ENCODE peak calls at places on chromosomes 4 and X, in five cellular contexts. Y, P, L, E and V are unnamed samples.

GRCh38 chr4:182905038-182905437 is 12.1 kb downstream of the DCTD start:
- DNase-seq in E (no peak), Y (no peak), L (no peak), P (no peak), V (no peak)

GRCh38 chr4:18113710-18114331 is 92.3 kb upstream of the LCORL start:
- DNase-seq in E (no peak), L (no peak), Y (no peak), P (no peak), V (no peak)

GRCh38 chr4:75630174-75630931 is at the start of gene CDKL2:
- DNase-seq in P (peak; percentile 74), L (peak; percentile 62), E (peak; percentile 93), Y (peak; percentile 95), V (peak; percentile 78)

GRCh38 chrX:74104356-74105065 is 199.5 kb upstream of the ZCCHC13 start:
- DNase-seq in L (no peak), P (no peak), E (peak; percentile 34), Y (no peak), V (no peak)

GRCh38 chrX:151753313-151754041 is 18.9 kb downstream of the CNGA2 start:
- DNase-seq in E (peak; percentile 66), Y (peak; percentile 73), P (peak; percentile 36), L (no peak), V (no peak)

GRCh38 chr4:169332595-169332994 is 61.8 kb upstream of the SH3RF1 start:
- DNase-seq in Y (no peak), L (no peak), P (no peak), E (peak; percentile 43), V (no peak)

GRCh38 chr4:26542996-26543395 is 40.9 kb upstream of the TBC1D19 start:
- DNase-seq in L (no peak), Y (no peak), E (no peak), P (no peak), V (peak; percentile 21)

GRCh38 chr4:112946127-112946526 is 103.3 kb upstream of the ANK2 start:
- DNase-seq in E (no peak), P (no peak), L (no peak), Y (peak; percentile 34), V (no peak)

GRCh38 chr4:102608190-102608589 is 107.0 kb downstream of the NFKB1 start:
- DNase-seq in L (no peak), Y (no peak), P (no peak), E (no peak), V (no peak)

GRCh38 chrX:123983240-123983639 is 21.7 kb downstream of the STAG2 start:
- DNase-seq in Y (no peak), P (no peak), E (no peak), L (no peak), V (no peak)

GRCh38 chr4:127503111-127503510 is 129.6 kb upstream of the INTU start:
- DNase-seq in P (peak; percentile 48), E (no peak), L (peak; percentile 7), Y (no peak), V (no peak)

GRCh38 chr4:3512279-3512678 is 19.9 kb downstream of the LRPAP1 start:
- DNase-seq in E (no peak), Y (no peak), P (no peak), L (no peak), V (no peak)

GRCh38 chr4:45102716-45103115 is 376.4 kb upstream of the GNPDA2 start:
- DNase-seq in Y (no peak), P (no peak), E (no peak), L (no peak), V (no peak)

GRCh38 chr4:80507077-80507476 is 171.5 kb downstream of the CFAP299 start:
- DNase-seq in L (no peak), Y (no peak), E (no peak), P (no peak), V (no peak)

DNA sequence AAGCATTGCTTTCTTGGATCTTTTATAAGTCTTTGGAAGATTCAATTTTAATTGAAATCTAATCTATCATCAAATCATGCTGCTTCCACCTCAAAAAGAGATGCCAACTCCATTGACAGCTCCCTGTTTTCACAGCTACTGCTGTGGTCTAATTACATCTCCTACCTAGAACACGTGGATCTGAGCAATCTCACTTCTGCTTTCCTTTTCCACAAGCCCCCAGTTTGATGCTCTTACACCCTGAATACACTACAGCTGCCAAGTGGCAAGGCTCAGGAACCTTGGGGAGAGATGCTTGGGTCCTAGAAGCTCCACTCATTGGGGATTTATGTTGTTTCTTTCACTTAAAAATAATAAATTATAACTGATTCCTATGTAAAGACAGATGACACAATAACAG is 172.0 kb downstream of the CFAP299 start:
- DNase-seq in E (no peak), L (no peak), Y (no peak), P (no peak), V (no peak)
- H3K27ac ChIP-seq in E (no peak overlapping the region), L (no peak overlapping the region), Y (no peak overlapping the region), P (no peak overlapping the region), V (no peak overlapping the region)

GRCh38 chr4:153542835-153543234 is 76.7 kb downstream of the TMEM131L start:
- DNase-seq in P (no peak), E (no peak), Y (no peak), L (no peak), V (no peak)

GRCh38 chr4:153543351-153543750 is 77.2 kb downstream of the TMEM131L start:
- DNase-seq in Y (no peak), P (no peak), L (no peak), E (no peak), V (no peak)

GRCh38 chr4:153541426-153542096 is 75.4 kb downstream of the TMEM131L start:
- DNase-seq in P (no peak), Y (no peak), E (no peak), L (no peak), V (peak; percentile 46)

GRCh38 chr4:153539058-153539826 is 73.1 kb downstream of the TMEM131L start:
- DNase-seq in L (no peak), Y (no peak), P (no peak), E (peak; percentile 22), V (no peak)

GRCh38 chr4:153542131-153542530 is 76.0 kb downstream of the TMEM131L start:
- DNase-seq in E (no peak), P (no peak), Y (no peak), L (no peak), V (no peak)
- H2BK12ac ChIP-seq in E (no peak overlapping the region), P (no peak overlapping the region), Y (no peak overlapping the region), L (no peak overlapping the region), V (no peak overlapping the region)

GRCh38 chrX:15948318-15948660 is 93.7 kb upstream of the AP1S2 start:
- DNase-seq in Y (no peak), L (no peak), E (no peak), P (no peak), V (no peak)
- H3K27ac ChIP-seq in Y (peak overlapping the region; percentile 58), L (no peak overlapping the region), E (no peak overlapping the region), P (no peak overlapping the region), V (no peak overlapping the region)

GRCh38 chrX:39164212-39164611 is 363.0 kb downstream of the MID1IP1 start:
- DNase-seq in P (no peak), Y (no peak), L (no peak), E (no peak), V (no peak)

GRCh38 chrX:39165773-39166172 is 364.5 kb downstream of the MID1IP1 start:
- DNase-seq in L (no peak), Y (no peak), P (no peak), E (no peak), V (no peak)

GRCh38 chrX:39167791-39168190 is 366.5 kb downstream of the MID1IP1 start:
- DNase-seq in L (no peak), Y (no peak), P (no peak), E (no peak), V (no peak)

GRCh38 chrX:39163585-39163984 is 362.3 kb downstream of the MID1IP1 start:
- DNase-seq in E (no peak), L (no peak), P (no peak), Y (no peak), V (no peak)

GRCh38 chrX:39165185-39165584 is 363.9 kb downstream of the MID1IP1 start:
- DNase-seq in E (no peak), Y (no peak), L (no peak), P (no peak), V (no peak)
- H2BK12ac ChIP-seq in E (no peak overlapping the region), Y (no peak overlapping the region), L (no peak overlapping the region), P (no peak overlapping the region), V (no peak overlapping the region)

DNA sequence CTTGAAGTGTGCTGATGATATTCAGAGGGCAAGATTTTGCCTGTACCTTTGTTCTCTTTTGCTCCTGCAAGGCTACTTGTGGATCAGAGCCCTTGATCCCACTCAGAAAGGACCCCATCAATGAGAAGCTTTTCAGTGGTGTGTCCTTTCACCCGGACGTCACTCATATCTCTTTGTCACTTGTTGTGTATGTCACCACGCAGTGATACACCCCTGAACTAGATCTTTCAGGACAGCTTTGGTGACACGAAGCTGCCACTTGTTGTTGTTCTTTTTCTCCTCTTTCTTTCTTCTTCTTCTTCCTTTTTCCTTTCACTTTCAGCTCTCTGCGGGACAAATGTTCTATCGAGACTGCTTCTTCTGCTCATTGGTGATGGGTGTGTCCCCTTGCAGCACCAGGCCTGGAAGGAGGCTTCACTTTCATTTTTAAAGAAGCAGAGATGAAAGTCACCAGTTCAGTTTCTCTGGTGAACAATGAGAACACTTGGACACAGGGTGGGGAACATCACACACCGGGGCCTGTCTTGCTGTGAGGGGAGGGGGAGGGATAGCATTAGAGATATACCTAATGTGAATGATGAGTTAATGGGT is 83.6 kb downstream of the NBDY start:
- DNase-seq in E (no peak), P (no peak), L (no peak), Y (no peak), V (peak; percentile 39)
- H3K27ac ChIP-seq in E (no peak overlapping the region), P (no peak overlapping the region), L (no peak overlapping the region), Y (no peak overlapping the region), V (no peak overlapping the region)

GRCh38 chr4:36990108-36990872 is 254.3 kb upstream of the NWD2 start:
- DNase-seq in L (no peak), P (no peak), E (no peak), Y (no peak), V (no peak)
- H2BK12ac ChIP-seq in L (no peak overlapping the region), P (no peak overlapping the region), E (no peak overlapping the region), Y (no peak overlapping the region), V (no peak overlapping the region)

DNA sequence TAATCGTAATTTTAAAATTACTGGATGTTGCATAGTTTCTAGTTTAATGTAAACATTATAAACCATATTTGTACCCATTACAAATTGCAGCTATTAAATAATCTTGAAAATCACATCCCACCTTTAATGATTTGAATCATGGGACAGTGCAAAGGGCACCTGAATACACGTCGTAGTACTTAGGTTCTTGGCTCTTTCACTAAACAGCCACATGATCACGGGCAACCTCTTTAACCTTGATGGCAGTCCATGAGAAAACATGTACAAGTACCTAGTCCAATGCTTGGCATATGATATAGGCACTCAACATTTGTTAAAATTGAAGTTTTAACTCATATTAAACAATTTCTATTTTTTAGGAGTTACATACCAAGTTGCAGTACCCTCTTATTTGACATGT is 11.8 kb upstream of the FBXL5 start:
- DNase-seq in L (no peak), E (no peak), Y (no peak), P (no peak), V (no peak)
- H3K27ac ChIP-seq in L (no peak overlapping the region), E (no peak overlapping the region), Y (no peak overlapping the region), P (no peak overlapping the region), V (no peak overlapping the region)

DNA sequence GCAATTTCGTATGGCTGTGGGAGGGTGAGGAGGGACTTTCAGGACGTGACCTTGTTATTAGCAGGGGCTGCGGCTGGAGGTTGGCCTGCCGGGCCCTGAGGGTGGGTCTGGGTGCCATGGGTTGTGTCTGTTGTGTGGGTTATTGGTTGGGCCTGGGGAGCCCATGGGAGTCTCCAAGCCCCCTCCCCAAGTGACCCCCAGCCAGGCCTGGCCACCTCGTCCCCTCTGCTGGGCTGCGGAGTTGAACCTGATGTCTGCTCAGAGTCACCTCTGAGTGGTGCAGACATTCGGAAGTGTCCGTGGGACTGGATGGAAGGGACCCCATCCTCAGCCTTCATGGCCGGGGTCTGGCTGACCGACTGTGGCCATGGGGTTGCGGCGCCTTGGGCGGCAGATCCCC is 67.7 kb downstream of the TRMT44 start:
- DNase-seq in P (no peak), L (no peak), E (no peak), Y (no peak), V (no peak)
- H2BK12ac ChIP-seq in P (no peak overlapping the region), L (peak overlapping the region; percentile 50), E (peak overlapping the region; percentile 19), Y (no peak overlapping the region), V (no peak overlapping the region)